ENCODE peak calls at places on chromosomes 7 and 10, in nine cellular contexts. Y is astrocyte of the spinal cord, W is left ventricle myocardium inferior, M is ovary, F is psoas muscle, O is fibroblast of the aortic adventitia, Q is PC-9, S is stomach, U is left lung. X is an unnamed sample.

GRCh38 chr7:77657427-77658331 is 38.6 kb upstream of the RSBN1L start:
- DNase-seq in Y (peak), W (no peak), M (no peak), F (no peak), O (peak), Q (peak), S (no peak), U (no peak), X (no peak)

GRCh38 chr7:150977382-150978135 is 562 bp downstream of the KCNH2 start:
- DNase-seq in Y (no peak), W (no peak), M (no peak), F (no peak), O (no peak), Q (no peak), S (no peak), U (peak), X (no peak)

GRCh38 chr7:158123214-158123613 is 464.4 kb downstream of the PTPRN2 start:
- DNase-seq in Y (no peak), W (no peak), M (no peak), F (no peak), O (no peak), Q (no peak), S (peak), U (peak), X (no peak)

GRCh38 chr7:150399861-150400778 is 21.0 kb downstream of the ZNF775 start:
- DNase-seq in Y (no peak), W (no peak), M (no peak), F (no peak), O (peak), Q (peak), S (no peak), U (peak), X (no peak)

GRCh38 chr7:66699998-66700397 is 40.5 kb upstream of the RABGEF1 start:
- DNase-seq in Y (no peak), W (peak), M (peak), F (no peak), O (peak), Q (no peak), S (no peak), U (no peak), X (no peak)

GRCh38 chr10:86104611-86105145 is 261.9 kb downstream of the GRID1 start:
- DNase-seq in Y (no peak), W (no peak), M (no peak), F (no peak), O (no peak), Q (no peak), S (no peak), U (no peak), X (no peak)

GRCh38 chr7:16299853-16300252 is 121.5 kb downstream of the CRPPA start:
- DNase-seq in Y (no peak), W (no peak), M (no peak), F (no peak), O (no peak), Q (no peak), S (no peak), U (no peak), X (no peak)

GRCh38 chr7:55508301-55509011 is 63.8 kb downstream of the VOPP1 start:
- DNase-seq in Y (no peak), W (no peak), M (no peak), F (no peak), O (no peak), Q (no peak), S (no peak), U (no peak), X (no peak)

GRCh38 chr10:127182161-127182560 is 14.2 kb downstream of the INSYN2A start:
- DNase-seq in Y (peak), W (no peak), M (no peak), F (no peak), O (no peak), Q (no peak), S (no peak), U (no peak), X (no peak)

GRCh38 chr10:115171392-115171960 is 78.3 kb downstream of the ATRNL1 start:
- DNase-seq in Y (peak), W (no peak), M (no peak), F (no peak), O (peak), Q (no peak), S (no peak), U (no peak), X (no peak)

GRCh38 chr7:53656881-53657280 is 621.4 kb downstream of the POM121L12 start:
- DNase-seq in Y (no peak), W (no peak), M (no peak), F (no peak), O (no peak), Q (peak), S (no peak), U (no peak), X (no peak)

GRCh38 chr7:135420786-135421185 is 89.1 kb downstream of the CNOT4 start:
- DNase-seq in Y (peak), W (no peak), M (no peak), F (no peak), O (no peak), Q (no peak), S (no peak), U (no peak), X (no peak)

GRCh38 chr10:14565199-14565598 is 209.5 kb downstream of the FAM107B start:
- DNase-seq in Y (no peak), W (no peak), M (no peak), F (peak), O (no peak), Q (no peak), S (no peak), U (no peak), X (no peak)
- TF ChIP-seq CTCF in Y (no peak), W (no peak), M (no peak), F (no peak), O (no peak), Q (no peak), S (no peak), U (no peak), X (no peak)

DNA sequence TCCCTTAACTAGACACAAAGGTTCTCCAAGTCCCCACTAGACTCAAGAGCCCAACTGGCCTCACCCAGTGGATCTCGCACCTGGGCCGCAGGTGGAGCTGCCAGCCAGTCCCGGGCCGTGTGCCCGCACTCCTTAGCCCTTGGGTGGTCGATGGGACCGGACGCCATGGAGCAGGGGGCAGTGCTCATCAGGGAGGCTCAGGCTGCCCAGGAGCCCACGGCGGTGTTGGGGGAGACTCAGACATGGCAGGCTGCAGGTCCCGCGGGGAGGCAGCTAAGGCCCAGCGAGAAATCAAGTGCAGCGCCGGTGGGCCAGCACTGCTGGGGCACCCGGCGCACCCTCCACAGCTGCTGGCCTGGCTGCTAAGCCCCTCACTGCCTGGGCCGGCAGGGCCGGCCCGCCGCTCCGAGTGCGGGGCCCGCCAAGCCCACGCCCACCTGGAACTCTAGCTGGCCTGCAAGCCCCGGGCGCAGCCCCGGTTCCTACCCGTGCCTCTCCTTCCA is 130.5 kb downstream of the RALA start:
- DNase-seq in Y (no peak), W (no peak), M (no peak), F (no peak), O (no peak), Q (no peak), S (no peak), U (peak), X (no peak)
- H3K4me3 ChIP-seq in Y (no peak), W (no peak), M (peak), F (no peak), O (peak), Q (no peak), S (no peak), U (no peak), X (peak)

DNA sequence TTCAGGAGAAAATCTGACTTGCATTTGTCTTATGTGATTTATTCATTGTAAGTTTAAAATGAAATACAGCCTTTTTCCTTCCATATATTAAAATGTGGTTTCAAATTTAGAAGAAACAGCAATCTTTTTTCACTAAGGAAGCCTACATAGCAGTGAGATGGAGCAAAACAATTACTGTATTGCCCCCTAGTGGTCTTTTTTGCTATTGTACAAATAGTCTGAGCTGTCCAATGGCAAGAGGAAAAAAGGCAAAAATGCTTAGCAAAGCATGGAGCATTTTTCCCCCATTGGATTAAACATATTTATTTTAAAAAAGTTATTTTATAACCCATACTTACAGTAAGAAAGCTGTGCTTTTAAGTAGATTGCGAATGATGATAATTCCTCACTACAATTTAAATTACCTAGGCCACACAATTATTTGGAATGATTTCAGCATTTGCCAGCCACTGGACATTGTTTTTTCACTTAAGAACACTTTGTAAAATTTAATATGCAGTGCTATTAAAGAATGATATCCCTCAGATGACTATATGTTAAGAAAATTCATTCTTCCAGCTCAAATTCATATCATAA is 119.5 kb downstream of the CPED1 start:
- DNase-seq in Y (peak), W (no peak), M (no peak), F (no peak), O (peak), Q (peak), S (no peak), U (no peak), X (no peak)
- TF ChIP-seq CTCF in Y (peak), W (peak), M (peak), F (peak), O (peak), Q (peak), S (peak), U (peak), X (peak)

DNA sequence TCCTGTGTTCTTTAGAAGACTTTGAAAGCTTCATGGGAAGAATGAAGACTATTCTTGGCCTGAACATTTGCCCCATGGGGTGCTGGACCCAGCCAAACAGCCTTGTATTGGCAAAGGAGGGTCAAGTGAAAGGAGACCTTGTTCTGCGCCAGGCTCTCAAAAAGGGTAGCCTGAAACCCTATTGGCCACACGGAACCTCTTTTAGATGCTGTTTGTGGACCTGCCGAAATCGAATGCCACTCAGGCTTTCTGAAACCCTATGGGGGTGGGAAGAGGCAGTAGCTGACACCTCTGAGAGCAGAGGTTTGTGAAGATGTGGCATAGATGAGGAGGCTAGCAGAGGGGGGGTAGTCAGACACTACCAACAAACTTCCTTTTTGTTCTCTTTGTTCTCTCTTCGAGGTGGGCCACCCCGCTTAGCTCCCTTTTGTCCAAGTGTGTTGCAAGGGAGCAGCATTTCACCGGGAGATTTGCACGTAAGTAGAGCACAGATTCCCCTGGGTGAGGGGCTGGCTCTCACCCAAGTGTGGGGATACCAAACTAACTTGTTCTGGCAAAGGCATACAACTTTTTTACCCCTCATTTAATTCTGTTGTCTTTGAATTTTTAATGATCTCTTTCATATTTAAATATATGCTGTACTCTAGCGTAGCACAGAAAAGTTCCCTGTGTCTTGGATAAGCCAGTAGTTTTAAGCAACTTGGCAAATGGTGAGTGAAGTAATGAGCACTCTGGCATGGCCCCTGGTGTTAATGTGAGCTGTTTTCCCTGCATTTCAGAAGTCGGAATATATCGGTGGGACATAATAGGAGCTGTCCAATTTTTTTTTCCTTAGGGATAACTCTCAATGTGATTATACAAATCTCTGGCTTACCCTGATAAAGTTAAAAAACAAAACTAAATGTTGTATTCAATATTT is 107.7 kb downstream of the SEPTIN7 start:
- DNase-seq in Y (no peak), W (peak), M (peak), F (peak), O (no peak), Q (no peak), S (no peak), U (no peak), X (no peak)
- H3K4me3 ChIP-seq in Y (no peak), W (no peak), M (no peak), F (no peak), O (no peak), Q (no peak), S (no peak), U (no peak), X (no peak)

X was measured in AG04450.